ENCODE peak calls at places on chromosomes 2 and 18, in ten cellular contexts. X is nephron progenitor cell; L is breast epithelium; W is B cell; D is stomach; A is effector memory CD8-positive, alpha-beta T cell; M is activated CD4-positive, alpha-beta memory T cell treated with anti-CD3 and anti-CD28 coated beads, Interleukin-2, amount 10 ng/mL, durations not matched to agents 7 days and 5 days; V is T-helper 2 cell; H is left lobe of liver; Z is NCI-H526. Y is an unnamed sample.

GRCh38 chr2:19630921-19631320 is 270.9 kb downstream of the TTC32 start:
- DNase-seq in D (no peak), M (no peak), A (no peak), Z (no peak), X (no peak), L (no peak), W (no peak), H (no peak), V (no peak), Y (no peak)

GRCh38 chr2:142131016-142131714 is at the start of gene LRP1B:
- DNase-seq in A (no peak), M (no peak), W (no peak), L (no peak), X (peak; percentile 32), H (no peak), V (no peak), Z (peak; percentile 40), D (no peak), Y (peak; percentile 48)

GRCh38 chr2:9821805-9822445 is 21.3 kb upstream of the TAF1B start:
- DNase-seq in L (no peak), D (no peak), V (no peak), A (no peak), H (no peak), M (no peak), W (no peak), Z (no peak), X (no peak), Y (no peak)

GRCh38 chr2:62197609-62198236 is 1.8 kb downstream of the B3GNT2 start:
- DNase-seq in X (peak; percentile 60), M (peak; percentile 43), Z (no peak), H (peak; percentile 62), A (no peak), L (peak; percentile 62), V (no peak), D (peak; percentile 38), W (no peak), Y (no peak)

GRCh38 chr18:59042477-59042842 is 97.2 kb upstream of the SEC11C start:
- DNase-seq in H (no peak), M (no peak), W (no peak), V (no peak), D (no peak), L (no peak), X (no peak), A (no peak), Z (no peak), Y (no peak)

GRCh38 chr2:136175466-136175865 is 57.5 kb upstream of the CXCR4 start:
- DNase-seq in V (no peak), M (no peak), A (no peak), Z (no peak), H (no peak), W (no peak), X (no peak), L (no peak), D (no peak), Y (no peak)

GRCh38 chr2:42028571-42029148 is 19.2 kb upstream of the PKDCC start:
- DNase-seq in H (no peak), V (no peak), Z (no peak), A (no peak), M (no peak), D (no peak), W (no peak), X (no peak), L (no peak), Y (no peak)

GRCh38 chr18:12432881-12433280 is 25.2 kb downstream of the PRELID3A start:
- DNase-seq in X (no peak), D (no peak), M (no peak), H (no peak), A (no peak), L (no peak), W (no peak), V (no peak), Z (no peak), Y (no peak)

GRCh38 chr2:68767031-68767961 is 32.7 kb downstream of the ARHGAP25 start:
- DNase-seq in V (peak; percentile 62), W (no peak), D (no peak), M (peak; percentile 70), L (no peak), X (no peak), Z (no peak), H (no peak), A (peak; percentile 50), Y (no peak)

GRCh38 chr2:99085400-99085799 is 56.1 kb upstream of the C2orf15 start:
- DNase-seq in Z (no peak), V (peak; percentile 4), A (no peak), D (no peak), H (no peak), W (no peak), L (no peak), M (no peak), X (peak; percentile 13), Y (no peak)

GRCh38 chr2:16774980-16775963 is 109.6 kb upstream of the CYRIA start:
- DNase-seq in A (no peak), H (peak; percentile 87), W (no peak), V (no peak), L (no peak), M (no peak), X (peak; percentile 20), D (no peak), Z (peak; percentile 100), Y (peak; percentile 58)

GRCh38 chr2:227423633-227424499 is 36.1 kb upstream of the SCYGR1 start:
- DNase-seq in V (no peak), A (no peak), H (no peak), X (no peak), M (no peak), D (no peak), W (no peak), L (no peak), Z (no peak), Y (no peak)

GRCh38 chr18:24989760-24990547 is 362.0 kb downstream of the ZNF521 start:
- DNase-seq in H (no peak), W (no peak), D (no peak), L (no peak), M (no peak), V (no peak), Z (no peak), X (no peak), A (no peak), Y (no peak)

GRCh38 chr2:217875556-217876252 is 127.1 kb downstream of the TNS1 start:
- DNase-seq in W (no peak), Z (no peak), X (no peak), D (no peak), L (no peak), M (no peak), A (no peak), H (no peak), V (no peak), Y (no peak)

GRCh38 chr2:105853354-105854088 is 108.8 kb downstream of the NCK2 start:
- DNase-seq in X (no peak), L (no peak), M (no peak), W (no peak), Z (no peak), A (no peak), H (no peak), D (no peak), V (no peak), Y (no peak)

Y was measured in cerebellum.